ENCODE peak calls at places on chromosomes 12 and 14, in eight cellular contexts. U is right lobe of liver, S is H1, K is stomach, N is esophagus squamous epithelium, V is tibial nerve, P is lower leg skin, Q is endothelial cell of umbilical vein. B is an unnamed sample.
A peak's percentile ranks its signal among the peaks of the same experiment; 100 is the strongest.

GRCh38 chr12:19740472-19741131 is 301.3 kb downstream of the AEBP2 start:
- DNase-seq in P (no peak), N (no peak), K (no peak), U (no peak), S (no peak), Q (no peak), V (no peak), B (no peak)

GRCh38 chr12:115709410-115710065 is 568.0 kb downstream of the MED13L start:
- DNase-seq in S (no peak), N (no peak), V (peak; percentile 55), P (peak; percentile 18), K (no peak), U (no peak), Q (no peak), B (peak; percentile 17)

GRCh38 chr14:99266181-99267178 is 5.5 kb downstream of the BCL11B start:
- DNase-seq in K (peak; percentile 79), P (peak; percentile 84), V (peak; percentile 59), S (peak; percentile 89), Q (peak; percentile 64), U (peak; percentile 79), N (no peak), B (peak; percentile 74)

GRCh38 chr12:110622582-110622981 is 8.7 kb downstream of the TCTN1 start:
- DNase-seq in N (no peak), U (no peak), Q (no peak), K (no peak), S (no peak), V (no peak), P (no peak), B (no peak)

GRCh38 chr14:67285876-67286452 is 44.7 kb downstream of the PALS1 start:
- DNase-seq in V (no peak), P (no peak), S (no peak), N (no peak), U (no peak), Q (peak; percentile 39), K (no peak), B (no peak)

GRCh38 chr12:6507102-6507998 is 13.4 kb downstream of the NCAPD2 start:
- DNase-seq in K (no peak), N (no peak), U (no peak), P (no peak), Q (peak; percentile 39), S (peak; percentile 52), V (no peak), B (no peak)

GRCh38 chr12:58117201-58117600 is 175.8 kb downstream of the ATP23 start:
- DNase-seq in N (no peak), Q (no peak), P (no peak), V (no peak), K (no peak), S (no peak), U (no peak), B (no peak)

GRCh38 chr12:12686925-12687324 is 9.1 kb downstream of the GPR19 start:
- DNase-seq in U (no peak), Q (no peak), S (no peak), K (no peak), P (no peak), N (no peak), V (no peak), B (no peak)

GRCh38 chr14:34472706-34473279 is 10.8 kb upstream of the SPTSSA start:
- DNase-seq in K (no peak), V (no peak), P (no peak), N (no peak), Q (no peak), U (no peak), S (no peak), B (no peak)

GRCh38 chr12:32124637-32125036 is 18.0 kb downstream of the BICD1 start:
- DNase-seq in S (no peak), Q (no peak), K (no peak), V (no peak), U (no peak), N (no peak), P (no peak), B (no peak)

GRCh38 chr12:126773491-126773890 is 1493.5 kb upstream of the TMEM132C start:
- DNase-seq in K (no peak), Q (no peak), N (no peak), U (no peak), P (no peak), V (no peak), S (no peak), B (no peak)

GRCh38 chr12:131192951-131193350 is 239.2 kb downstream of the ADGRD1 start:
- DNase-seq in P (no peak), V (no peak), S (no peak), K (no peak), U (no peak), Q (no peak), N (no peak), B (no peak)

GRCh38 chr12:52147983-52148540 is 43.8 kb downstream of the KRT80 start:
- DNase-seq in P (no peak), Q (no peak), N (no peak), K (no peak), S (no peak), V (no peak), U (peak; percentile 36), B (no peak)

GRCh38 chr14:73764881-73765280 is 50.7 kb upstream of the PNMA1 start:
- DNase-seq in K (peak; percentile 83), P (peak; percentile 78), U (peak; percentile 81), Q (peak; percentile 81), N (no peak), V (no peak), S (no peak), B (peak; percentile 86)

GRCh38 chr14:103846569-103847438 is 571 bp downstream of the PPP1R13B start:
- DNase-seq in P (no peak), S (peak; percentile 60), K (peak; percentile 60), N (no peak), U (peak; percentile 65), V (no peak), Q (peak; percentile 26), B (peak; percentile 59)

GRCh38 chr12:52633383-52633782 is 15.0 kb upstream of the KRT73 start:
- DNase-seq in S (peak; percentile 22), Q (no peak), N (no peak), K (no peak), V (no peak), U (no peak), P (no peak), B (no peak)

DNA sequence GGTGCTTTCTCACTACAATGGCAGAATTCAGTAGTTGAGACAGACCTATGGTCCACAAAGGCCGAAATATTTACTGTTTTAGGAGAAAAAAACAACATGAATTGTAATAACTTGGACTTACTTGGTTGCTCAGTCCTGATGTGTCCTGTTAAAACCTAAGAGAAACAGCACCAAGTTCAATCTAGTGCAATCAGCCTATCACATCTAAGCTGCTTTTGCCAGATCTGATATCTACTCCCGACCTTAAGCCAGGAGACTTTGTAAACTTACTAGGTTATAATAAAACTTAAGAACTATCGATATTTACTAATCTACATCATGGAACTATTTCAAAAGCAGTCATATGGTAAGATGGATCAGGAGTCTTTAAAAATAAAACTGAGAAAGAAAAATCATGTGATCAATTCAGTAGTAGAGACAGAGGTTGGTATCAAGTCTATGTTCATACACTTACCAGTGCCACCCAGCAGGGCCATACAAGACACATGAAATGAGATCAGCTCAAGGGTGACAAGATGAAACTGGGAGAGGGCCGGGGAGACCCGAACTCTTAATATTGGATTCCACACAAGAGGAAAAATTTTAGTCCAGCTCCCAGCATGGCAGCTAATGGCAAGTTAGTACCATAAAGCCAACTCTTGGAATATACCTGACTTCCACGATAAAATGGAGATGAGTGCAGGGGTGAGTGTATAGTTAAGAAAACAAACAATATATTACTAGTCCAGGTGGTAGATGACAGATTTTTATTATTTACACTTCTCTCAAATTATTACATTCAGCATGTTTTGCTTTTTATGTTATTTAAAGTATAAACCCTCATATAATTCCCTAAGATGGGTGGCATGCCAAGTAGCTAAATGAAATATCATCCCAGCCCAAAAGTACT is 27.5 kb downstream of the NUDT4 start:
- DNase-seq in Q (no peak), U (no peak), N (no peak), P (no peak), V (no peak), K (no peak), S (no peak), B (no peak)
- TF ChIP-seq POLR2A in Q (no peak), U (no peak), N (no peak), P (no peak), V (no peak), K (no peak), S (no peak), B (no peak)

DNA sequence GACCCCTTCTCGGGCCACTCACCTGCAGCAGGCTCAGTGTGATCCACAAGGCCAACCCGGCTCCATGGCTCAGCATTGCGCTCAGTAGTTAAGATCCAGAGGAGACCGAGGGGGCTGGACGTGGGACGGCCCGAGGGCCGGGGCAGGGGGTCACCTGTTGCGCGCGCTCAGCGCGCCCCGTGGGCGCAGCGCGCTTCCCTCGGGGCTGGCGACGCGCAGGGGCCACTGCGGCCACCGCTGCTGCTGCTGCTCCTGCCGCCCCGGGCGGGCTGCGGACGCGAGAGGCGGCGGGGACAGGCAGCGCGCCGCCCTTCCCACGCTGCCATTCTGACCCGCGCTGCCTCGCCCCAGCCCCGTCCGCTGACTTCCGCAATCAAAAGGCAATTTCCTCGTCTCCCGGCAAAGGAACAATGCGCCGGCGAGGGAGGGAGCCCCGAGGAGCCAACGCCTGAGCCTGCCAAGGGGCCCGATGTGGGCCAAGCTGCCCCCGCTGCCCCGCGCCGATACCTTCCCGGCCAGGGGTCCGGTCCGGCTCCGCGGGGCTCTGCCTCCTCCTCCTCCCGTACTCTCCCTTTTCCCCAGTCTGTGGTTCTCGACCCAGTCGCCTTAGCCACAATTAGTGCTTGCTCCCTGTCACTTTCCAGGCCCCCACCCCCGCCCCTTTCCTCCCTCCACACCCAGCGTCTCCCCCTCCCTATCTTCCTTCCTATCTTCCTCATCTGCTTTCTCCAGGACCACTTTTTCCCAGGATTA is 27.3 kb downstream of the PTPRB start:
- DNase-seq in P (peak; percentile 20), Q (peak; percentile 79), U (peak; percentile 63), V (no peak), N (no peak), S (peak; percentile 61), K (peak; percentile 48), B (peak; percentile 31)
- TF ChIP-seq POLR2A in P (no peak), Q (peak; percentile 45), U (peak; percentile 42), V (no peak), N (peak; percentile 32), S (no peak), K (no peak), B (no peak)

DNA sequence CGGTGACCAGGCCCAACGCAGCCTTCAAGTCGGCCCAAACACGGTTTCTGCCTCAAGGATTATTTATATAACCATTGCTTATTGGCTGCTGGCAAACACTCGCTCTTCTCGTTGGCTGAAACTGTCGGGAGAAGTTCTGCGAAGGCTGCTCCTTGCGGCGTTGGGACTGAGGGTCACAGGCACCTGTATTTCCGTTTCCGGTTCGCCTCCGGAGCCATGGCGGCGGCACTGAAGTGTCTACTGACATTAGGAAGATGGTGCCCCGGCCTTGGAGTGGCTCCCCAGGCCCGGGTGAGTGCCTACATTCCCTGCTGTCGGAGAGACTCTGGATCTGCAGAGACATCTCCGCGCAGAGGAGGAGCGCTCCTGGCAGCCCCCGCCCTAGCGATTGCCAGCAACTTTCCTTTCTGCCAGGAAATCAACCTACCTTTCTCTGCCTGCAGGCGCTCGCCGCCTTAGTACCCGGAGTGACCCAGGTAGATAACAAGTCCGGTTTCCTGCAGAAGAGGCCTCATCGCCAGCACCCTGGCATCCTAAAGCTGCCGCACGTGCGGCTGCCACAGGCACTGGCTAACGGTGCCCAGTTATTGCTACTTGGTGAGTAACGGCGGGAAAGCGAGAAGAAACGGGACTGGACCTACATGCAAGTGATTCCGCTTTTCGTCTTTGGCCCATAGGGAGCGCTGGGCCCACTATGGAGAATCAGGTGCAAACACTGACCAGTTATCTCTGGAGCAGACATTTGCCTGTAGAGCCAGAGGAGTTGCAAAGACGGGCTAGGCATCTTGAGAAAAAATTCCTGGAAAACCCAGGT is at the start of gene METTL17:
- DNase-seq in U (peak; percentile 89), S (peak; percentile 89), N (peak; percentile 68), Q (peak; percentile 94), P (peak; percentile 95), K (peak; percentile 89), V (peak; percentile 84), B (peak; percentile 96)
- TF ChIP-seq POLR2A in U (peak; percentile 71), S (peak; percentile 83), N (no peak), Q (peak; percentile 43), P (no peak), K (no peak), V (no peak), B (peak; percentile 80)

GRCh38 chr14:65208548-65208947 is 106.2 kb upstream of the MAX start:
- DNase-seq in N (no peak), K (no peak), S (no peak), U (no peak), V (no peak), P (no peak), Q (no peak), B (no peak)
- TF ChIP-seq POLR2A in N (no peak), K (no peak), S (no peak), U (no peak), V (no peak), P (no peak), Q (no peak), B (no peak)

B was measured in body of pancreas.